ENCODE peak calls at places on chromosomes 1 and 21, in nine cellular contexts. J is nephron progenitor cell, K is B cell, N is body of pancreas, Q is hepatocyte, Y is choroid plexus epithelial cell, F is heart right ventricle, G is lower leg skin, O is breast epithelium. A is an unnamed sample.
A peak's percentile ranks its signal among the peaks of the same experiment; 100 is the strongest.

GRCh38 chr21:15138475-15138874 is 73.7 kb upstream of the NRIP1 start:
- DNase-seq in K (no peak), Q (no peak), O (no peak), G (no peak), F (no peak), N (peak; percentile 67), Y (no peak), J (no peak), A (no peak)

GRCh38 chr1:234019387-234019786 is 114.9 kb downstream of the SLC35F3 start:
- DNase-seq in O (no peak), Q (no peak), G (no peak), K (no peak), N (no peak), F (no peak), Y (no peak), J (no peak), A (no peak)

GRCh38 chr1:202713110-202713509 is 2.9 kb upstream of the SYT2 start:
- DNase-seq in J (no peak), Y (no peak), F (no peak), Q (peak; percentile 14), K (no peak), G (no peak), N (no peak), O (no peak), A (no peak)

GRCh38 chr1:38584408-38585037 is 275.0 kb downstream of the RRAGC start:
- DNase-seq in F (no peak), Y (no peak), J (no peak), K (no peak), G (no peak), N (no peak), O (no peak), Q (no peak), A (no peak)

GRCh38 chr21:44006017-44006624 is 6.0 kb upstream of the TRAPPC10 start:
- DNase-seq in K (no peak), Y (peak; percentile 93), N (no peak), F (peak; percentile 28), J (no peak), O (no peak), G (no peak), Q (peak; percentile 62), A (no peak)

GRCh38 chr1:83802450-83803152 is 196.3 kb downstream of the TTLL7 start:
- DNase-seq in F (no peak), J (no peak), K (no peak), N (no peak), O (no peak), G (no peak), Y (no peak), Q (peak; percentile 11), A (no peak)

GRCh38 chr1:145736191-145736590 is 16.9 kb downstream of the CD160 start:
- DNase-seq in N (no peak), G (no peak), O (no peak), K (no peak), Y (no peak), F (no peak), J (no peak), Q (no peak), A (no peak)

GRCh38 chr1:234972411-234973191 is 156.0 kb downstream of the TOMM20 start:
- DNase-seq in Y (no peak), J (no peak), O (no peak), G (no peak), F (no peak), Q (no peak), N (no peak), K (no peak), A (no peak)

GRCh38 chr1:241817956-241818612 is 29.9 kb upstream of the EXO1 start:
- DNase-seq in F (no peak), Q (no peak), J (no peak), Y (no peak), N (no peak), O (no peak), G (no peak), K (peak; percentile 18), A (no peak)
- TF ChIP-seq CTCF in F (no peak), Q (no peak), J (no peak), Y (no peak), N (no peak), O (no peak), G (no peak), K (no peak), A (no peak)

GRCh38 chr1:113057006-113057405 is 16.0 kb upstream of the LRIG2 start:
- DNase-seq in K (peak; percentile 18), G (no peak), N (no peak), Q (no peak), Y (peak; percentile 34), O (no peak), J (peak; percentile 53), F (no peak), A (peak; percentile 45)
- TF ChIP-seq CTCF in K (no peak), G (no peak), N (no peak), Q (no peak), Y (peak; percentile 4), O (no peak), J (no peak), F (no peak), A (no peak)

GRCh38 chr1:243254927-243255790 is at the start of gene CEP170:
- DNase-seq in K (peak; percentile 93), Y (peak; percentile 97), O (peak; percentile 85), G (peak; percentile 91), N (peak; percentile 92), Q (peak; percentile 98), F (peak; percentile 96), J (peak; percentile 99), A (peak; percentile 98)

GRCh38 chr1:243255791-243256512 is at the start of gene SDCCAG8:
- DNase-seq in F (peak; percentile 99), O (peak; percentile 95), N (peak; percentile 98), J (peak; percentile 95), G (peak; percentile 99), Y (peak; percentile 100), K (peak; percentile 96), Q (peak; percentile 99), A (peak; percentile 93)

GRCh38 chr1:243253211-243253926 is 1.7 kb downstream of the CEP170 start:
- DNase-seq in Y (no peak), F (no peak), Q (no peak), G (no peak), N (no peak), K (no peak), J (no peak), O (no peak), A (no peak)

GRCh38 chr1:243253927-243254232 is 1.2 kb downstream of the CEP170 start:
- DNase-seq in Y (no peak), O (no peak), K (no peak), Q (peak; percentile 6), N (no peak), F (no peak), J (no peak), G (no peak), A (no peak)

DNA sequence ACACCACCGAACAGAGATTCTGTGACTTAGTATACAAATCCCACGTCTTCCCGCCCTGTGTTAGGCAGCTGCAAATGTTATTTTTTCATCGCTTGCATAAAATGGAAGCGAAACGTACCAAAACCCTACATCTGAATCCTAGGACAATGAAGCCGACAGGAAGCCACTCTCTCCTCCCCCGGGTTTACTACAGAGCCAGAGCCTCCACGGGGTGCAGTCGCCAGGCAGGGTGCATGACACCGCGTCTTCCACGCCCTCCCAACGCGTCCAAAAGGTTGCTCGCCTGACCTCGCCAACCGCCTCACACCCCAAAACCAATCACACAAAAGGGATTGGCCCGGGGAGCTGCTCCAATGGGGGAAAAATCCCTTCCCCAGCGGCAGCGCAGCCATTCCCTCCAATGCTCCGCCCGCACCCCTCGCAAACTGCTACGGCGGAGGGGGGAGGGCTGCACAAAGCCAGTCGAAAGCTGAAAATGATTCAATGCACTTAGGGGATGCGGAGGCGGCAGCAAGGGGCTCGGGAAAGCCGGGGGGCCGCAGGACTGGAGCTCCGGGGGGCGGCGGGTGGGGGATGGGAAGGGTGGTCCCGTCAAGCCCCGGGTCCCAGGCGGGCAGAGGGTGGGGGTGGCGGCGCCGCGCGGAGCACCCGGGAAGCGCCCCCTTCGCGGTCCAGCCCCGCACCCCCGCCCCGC is 701 bp downstream of the CEP170 start:
- DNase-seq in O (peak; percentile 55), F (peak; percentile 74), G (peak; percentile 48), N (peak; percentile 35), J (peak; percentile 61), K (peak; percentile 61), Y (peak; percentile 71), Q (peak; percentile 67), A (peak; percentile 54)
- TF ChIP-seq CTCF in O (no peak), F (no peak), G (no peak), N (no peak), J (no peak), K (no peak), Y (no peak), Q (no peak), A (no peak)

GRCh38 chr1:3217887-3218679 is 149.1 kb downstream of the PRDM16 start:
- DNase-seq in Y (no peak), K (no peak), F (no peak), J (no peak), Q (no peak), O (no peak), N (no peak), G (no peak), A (no peak)
- TF ChIP-seq CTCF in Y (no peak), K (no peak), F (no peak), J (no peak), Q (no peak), O (no peak), N (no peak), G (no peak), A (no peak)

GRCh38 chr1:91548382-91549040 is 47.9 kb downstream of the CDC7 start:
- DNase-seq in N (no peak), O (no peak), K (no peak), J (no peak), F (no peak), G (no peak), Q (no peak), Y (no peak), A (no peak)

GRCh38 chr1:91549041-91549735 is 48.5 kb downstream of the CDC7 start:
- DNase-seq in F (no peak), G (no peak), K (no peak), N (no peak), Q (no peak), Y (no peak), J (no peak), O (no peak), A (no peak)

GRCh38 chr1:91546301-91546581 is 45.6 kb downstream of the CDC7 start:
- DNase-seq in Y (no peak), G (no peak), F (no peak), K (no peak), O (no peak), Q (no peak), J (no peak), N (no peak), A (no peak)

GRCh38 chr1:91545506-91546300 is 45.1 kb downstream of the CDC7 start:
- DNase-seq in N (no peak), K (no peak), Y (no peak), O (no peak), J (no peak), G (no peak), F (no peak), Q (no peak), A (no peak)

DNA sequence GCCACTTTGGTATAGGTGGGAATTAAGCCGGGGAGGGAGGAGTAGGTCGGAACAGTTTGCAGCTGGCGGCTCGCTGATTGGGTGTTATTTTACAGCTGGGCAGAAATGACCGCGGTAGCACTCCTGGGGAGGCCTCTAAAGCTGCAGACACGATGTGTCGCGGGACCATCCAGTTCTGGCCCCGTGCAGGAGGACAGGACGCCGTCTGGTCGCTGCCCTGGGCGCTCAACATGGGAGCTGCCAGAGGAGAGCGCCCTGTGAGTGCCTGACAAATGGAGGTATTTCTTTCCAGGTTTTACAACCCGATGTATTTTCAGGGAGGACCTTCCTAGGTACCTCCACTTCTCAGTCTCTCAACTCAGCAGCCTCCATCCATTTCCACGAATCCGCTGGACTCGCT is 46.2 kb downstream of the CDC7 start:
- DNase-seq in F (no peak), K (no peak), Q (no peak), G (no peak), Y (no peak), J (no peak), N (no peak), O (no peak), A (no peak)
- TF ChIP-seq CTCF in F (peak; percentile 38), K (no peak), Q (no peak), G (no peak), Y (no peak), J (no peak), N (peak; percentile 9), O (no peak), A (no peak)

A was measured in endothelial cell.